ENCODE peak calls at places on chromosomes 13 and 19, in eight cellular contexts. D is aorta; C is MM.1S; J is CD8-positive, alpha-beta T cell; X is ovary; L is mammary epithelial cell; Y is upper lobe of right lung; T is heart left ventricle. A is an unnamed sample. For H3K4me1 and H3K36me3, the result is how much of the 10 kb centered on the place peaks cover.

GRCh38 chr19:18112989-18113478 is 15.5 kb downstream of the MAST3 start:
- DNase-seq in C (peak), D (peak), J (peak), X (peak), Y (peak), L (peak), T (peak), A (peak)

GRCh38 chr19:7229735-7230134 is 64.5 kb downstream of the INSR start:
- DNase-seq in C (no peak), D (no peak), J (no peak), Y (no peak), X (no peak), L (no peak), T (no peak), A (no peak)

GRCh38 chr13:26619321-26619720 is 61.8 kb downstream of the WASF3 start:
- DNase-seq in D (no peak), J (no peak), L (peak), T (no peak), X (no peak), Y (no peak), C (no peak), A (no peak)

GRCh38 chr19:49362048-49362925 is at the start of gene TEAD2:
- DNase-seq in J (no peak), C (no peak), Y (peak), L (peak), T (peak), D (peak), X (peak), A (peak)

GRCh38 chr19:35828694-35829301 is 16.2 kb upstream of the PRODH2 start:
- DNase-seq in L (peak), X (peak), T (peak), J (peak), Y (no peak), D (no peak), C (peak), A (no peak)

GRCh38 chr13:50788551-50788950 is 54.9 kb downstream of the DLEU7 start:
- DNase-seq in X (no peak), J (no peak), C (no peak), L (peak), Y (no peak), D (no peak), T (no peak), A (no peak)

GRCh38 chr19:45670670-45671453 is 2.8 kb downstream of the GIPR start:
- DNase-seq in D (peak), L (peak), T (peak), X (peak), C (no peak), Y (peak), J (peak), A (peak)

GRCh38 chr13:27226991-27227390 is 24.4 kb upstream of the RPL21 start:
- DNase-seq in L (no peak), T (no peak), C (peak), Y (no peak), J (no peak), X (no peak), D (no peak), A (no peak)

GRCh38 chr19:42068756-42069571 is 1.0 kb downstream of the GRIK5 start:
- DNase-seq in Y (no peak), C (no peak), J (no peak), L (no peak), D (no peak), X (no peak), T (peak), A (no peak)

GRCh38 chr19:56146904-56147303 is 5.8 kb downstream of the ZNF444 start:
- DNase-seq in Y (no peak), J (no peak), D (no peak), X (no peak), T (no peak), C (no peak), L (no peak), A (no peak)

GRCh38 chr19:40335101-40335500 is 13.1 kb downstream of the C19orf47 start:
- DNase-seq in T (no peak), C (no peak), X (no peak), D (no peak), L (no peak), Y (no peak), J (no peak), A (no peak)

GRCh38 chr13:70568571-70568970 is 460.3 kb upstream of the KLHL1 start:
- DNase-seq in C (peak), Y (no peak), X (no peak), J (no peak), T (no peak), D (no peak), L (peak), A (no peak)

GRCh38 chr13:34620073-34620858 is 321.8 kb upstream of the NBEA start:
- DNase-seq in D (no peak), Y (no peak), T (no peak), J (no peak), X (no peak), C (no peak), L (no peak), A (no peak)

GRCh38 chr19:49119411-49120324 is at the start of gene PPFIA3:
- DNase-seq in T (peak), C (no peak), Y (peak), D (peak), X (peak), L (peak), J (no peak), A (peak)

GRCh38 chr19:35048911-35049411 is 7.4 kb downstream of the HPN start:
- DNase-seq in T (peak), J (no peak), X (no peak), L (no peak), D (no peak), Y (no peak), C (no peak), A (no peak)

GRCh38 chr13:111489301-111489700 is 168.9 kb downstream of the TEX29 start:
- DNase-seq in J (no peak), L (no peak), D (no peak), Y (peak), C (no peak), X (no peak), T (no peak), A (no peak)

GRCh38 chr13:109881347-109881725 is 95.0 kb upstream of the IRS2 start:
- DNase-seq in X (no peak), T (no peak), L (no peak), Y (no peak), D (no peak), C (no peak), J (no peak), A (no peak)

GRCh38 chr13:99322297-99323103 is 15.3 kb upstream of the GPR183 start:
- DNase-seq in C (no peak), J (peak), X (no peak), D (no peak), Y (no peak), L (peak), T (no peak), A (no peak)

GRCh38 chr19:33158365-33158764 is 26.5 kb downstream of the WDR88 start:
- DNase-seq in C (no peak), X (no peak), L (no peak), J (no peak), Y (no peak), D (no peak), T (no peak), A (no peak)
- H3K4me1 ChIP-seq in C (under half), X (under half), L (under half), J (under half), Y (under half), D (under half), T (under half), A (under half)

DNA sequence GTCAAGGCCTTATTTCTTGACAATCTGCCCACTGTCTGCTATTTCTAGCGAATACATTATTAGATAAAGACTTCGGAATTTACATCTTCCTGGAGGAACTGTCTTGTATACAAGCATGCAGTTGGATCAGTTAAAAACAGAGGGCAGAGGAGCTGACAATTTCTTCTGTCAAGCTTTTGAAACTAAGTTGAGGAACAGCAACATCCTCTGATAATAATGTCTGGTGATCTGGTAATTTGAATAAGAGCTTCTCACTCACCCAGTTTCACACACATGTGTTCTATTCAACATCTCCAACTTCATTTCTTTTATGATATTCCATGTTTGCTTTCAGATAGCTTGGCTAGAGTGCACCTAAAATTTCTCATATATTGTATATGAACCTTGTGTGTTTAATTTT is 50.2 kb downstream of the MTMR6 start:
- DNase-seq in L (no peak), J (no peak), D (no peak), C (no peak), Y (no peak), T (no peak), X (no peak), A (no peak)
- H3K36me3 ChIP-seq in L (under half), J (under half), D (under half), C (under half), Y (under half), T (under half), X (under half), A (under half)

GRCh38 chr19:15468675-15469512 is 4.5 kb upstream of the RASAL3 start:
- DNase-seq in Y (peak), L (no peak), C (no peak), T (no peak), D (no peak), X (no peak), J (no peak), A (no peak)
- H3K4me1 ChIP-seq in Y (under half), L (under half), C (under half), T (under half), D (under half), X (under half), J (under half), A (under half)

GRCh38 chr13:93776936-93777335 is 550.3 kb downstream of the GPC6 start:
- DNase-seq in D (no peak), L (no peak), X (no peak), T (no peak), Y (no peak), C (no peak), J (no peak), A (no peak)

GRCh38 chr13:93775507-93776108 is 549.0 kb downstream of the GPC6 start:
- DNase-seq in Y (no peak), X (no peak), C (no peak), L (no peak), T (no peak), J (no peak), D (no peak), A (no peak)

GRCh38 chr13:93771782-93772181 is 545.2 kb downstream of the GPC6 start:
- DNase-seq in J (no peak), X (no peak), Y (no peak), D (no peak), L (no peak), T (no peak), C (no peak), A (no peak)

GRCh38 chr13:93777504-93777903 is 550.9 kb downstream of the GPC6 start:
- DNase-seq in T (no peak), D (no peak), X (no peak), J (no peak), C (no peak), Y (no peak), L (no peak), A (no peak)

GRCh38 chr13:93775027-93775426 is 548.4 kb downstream of the GPC6 start:
- DNase-seq in J (no peak), C (no peak), D (no peak), T (no peak), X (no peak), Y (no peak), L (no peak), A (no peak)
- H3K36me3 ChIP-seq in J (under half), C (under half), D (under half), T (under half), X (under half), Y (under half), L (under half), A (under half)

A was measured in right atrium auricular region.